ENCODE peak calls at places on chromosomes 6 and 20, in seven cellular contexts. V, P, N, Q, T, C and G are unnamed samples.

GRCh38 chr20:36468149-36469000 is 72.9 kb upstream of the MYL9 start:
- DNase-seq in V (peak; percentile 35), P (no peak), N (no peak), Q (no peak), T (no peak), C (no peak), G (no peak)

GRCh38 chr6:32492351-32492750 is 37.7 kb downstream of the HLA-DRB5 start:
- DNase-seq in V (no peak), P (no peak), N (no peak), Q (no peak), T (no peak), C (no peak), G (no peak)

GRCh38 chr20:49112596-49113274 is 66.6 kb downstream of the CSE1L start:
- DNase-seq in V (no peak), P (no peak), N (no peak), Q (peak; percentile 36), T (no peak), C (no peak), G (no peak)

GRCh38 chr20:23587631-23588030 is 18.1 kb downstream of the CST9 start:
- DNase-seq in V (no peak), P (no peak), N (no peak), Q (no peak), T (no peak), C (no peak), G (no peak)

GRCh38 chr6:12163149-12163548 is 127.0 kb upstream of the EDN1 start:
- DNase-seq in V (no peak), P (no peak), N (no peak), Q (no peak), T (no peak), C (no peak), G (no peak)

GRCh38 chr20:33282991-33283555 is at the start of gene BPIFB1:
- DNase-seq in V (no peak), P (no peak), N (no peak), Q (no peak), T (no peak), C (no peak), G (peak; percentile 49)

GRCh38 chr6:84645563-84646266 is 118.7 kb downstream of the TBX18 start:
- DNase-seq in V (no peak), P (no peak), N (no peak), Q (peak; percentile 87), T (no peak), C (no peak), G (peak; percentile 84)

GRCh38 chr6:18997375-18997826 is 610.3 kb downstream of the RNF144B start:
- DNase-seq in V (peak; percentile 70), P (peak; percentile 76), N (peak; percentile 72), Q (peak; percentile 71), T (peak; percentile 52), C (peak; percentile 78), G (peak; percentile 79)

GRCh38 chr6:107811591-107812218 is 12.4 kb downstream of the SCML4 start:
- DNase-seq in V (peak; percentile 54), P (no peak), N (no peak), Q (peak; percentile 60), T (no peak), C (no peak), G (peak; percentile 5)

GRCh38 chr6:148075352-148075751 is 267.3 kb upstream of the SASH1 start:
- DNase-seq in V (no peak), P (no peak), N (no peak), Q (no peak), T (no peak), C (no peak), G (no peak)

GRCh38 chr20:58991720-58992119 is 10.7 kb downstream of the NELFCD start:
- DNase-seq in V (no peak), P (no peak), N (no peak), Q (no peak), T (no peak), C (no peak), G (no peak)

GRCh38 chr20:10565922-10566897 is 107.6 kb downstream of the JAG1 start:
- DNase-seq in V (peak; percentile 64), P (no peak), N (no peak), Q (no peak), T (no peak), C (no peak), G (peak; percentile 90)

GRCh38 chr6:124490123-124490522 is 472.1 kb upstream of the RNF217 start:
- DNase-seq in V (no peak), P (no peak), N (no peak), Q (no peak), T (no peak), C (no peak), G (no peak)

GRCh38 chr6:36301781-36302180 is 31.9 kb downstream of the PNPLA1 start:
- DNase-seq in V (no peak), P (no peak), N (no peak), Q (peak; percentile 24), T (no peak), C (no peak), G (no peak)

GRCh38 chr6:50826803-50827202 is 8.1 kb downstream of the TFAP2B start:
- DNase-seq in V (no peak), P (peak; percentile 77), N (no peak), Q (no peak), T (no peak), C (no peak), G (no peak)

GRCh38 chr6:96058094-96058493 is 42.3 kb downstream of the FUT9 start:
- DNase-seq in V (no peak), P (peak; percentile 33), N (no peak), Q (no peak), T (no peak), C (no peak), G (no peak)

GRCh38 chr6:146984251-146984924 is 219.8 kb upstream of the STXBP5 start:
- DNase-seq in V (no peak), P (no peak), N (peak; percentile 39), Q (peak; percentile 23), T (no peak), C (no peak), G (no peak)

GRCh38 chr6:105318660-105319059 is 84.2 kb downstream of the PREP start:
- DNase-seq in V (no peak), P (no peak), N (no peak), Q (peak; percentile 87), T (peak; percentile 23), C (no peak), G (peak; percentile 79)

GRCh38 chr6:105900120-105900937 is 185.8 kb upstream of the PRDM1 start:
- DNase-seq in V (no peak), P (no peak), N (no peak), Q (peak; percentile 90), T (no peak), C (no peak), G (no peak)

GRCh38 chr6:166707045-166707444 is 80.0 kb upstream of the RPS6KA2 start:
- DNase-seq in V (peak; percentile 76), P (peak; percentile 77), N (peak; percentile 78), Q (peak; percentile 55), T (no peak), C (no peak), G (peak; percentile 65)

GRCh38 chr6:14716499-14717146 is 529.2 kb upstream of the JARID2 start:
- DNase-seq in V (no peak), P (no peak), N (no peak), Q (no peak), T (no peak), C (no peak), G (no peak)

GRCh38 chr6:40583694-40584093 is 3.5 kb downstream of the LRFN2 start:
- DNase-seq in V (no peak), P (no peak), N (no peak), Q (no peak), T (no peak), C (no peak), G (no peak)

GRCh38 chr6:156167289-156168076 is 609.7 kb upstream of the ARID1B start:
- DNase-seq in V (no peak), P (no peak), N (no peak), Q (no peak), T (no peak), C (no peak), G (no peak)

GRCh38 chr6:107600936-107601335 is 111.0 kb downstream of the SOBP start:
- DNase-seq in V (peak; percentile 57), P (peak; percentile 79), N (peak; percentile 88), Q (peak; percentile 41), T (no peak), C (no peak), G (peak; percentile 80)

GRCh38 chr6:74942130-74942529 is 263.7 kb downstream of the COL12A1 start:
- DNase-seq in V (no peak), P (no peak), N (no peak), Q (peak; percentile 29), T (no peak), C (no peak), G (peak; percentile 32)

DNA sequence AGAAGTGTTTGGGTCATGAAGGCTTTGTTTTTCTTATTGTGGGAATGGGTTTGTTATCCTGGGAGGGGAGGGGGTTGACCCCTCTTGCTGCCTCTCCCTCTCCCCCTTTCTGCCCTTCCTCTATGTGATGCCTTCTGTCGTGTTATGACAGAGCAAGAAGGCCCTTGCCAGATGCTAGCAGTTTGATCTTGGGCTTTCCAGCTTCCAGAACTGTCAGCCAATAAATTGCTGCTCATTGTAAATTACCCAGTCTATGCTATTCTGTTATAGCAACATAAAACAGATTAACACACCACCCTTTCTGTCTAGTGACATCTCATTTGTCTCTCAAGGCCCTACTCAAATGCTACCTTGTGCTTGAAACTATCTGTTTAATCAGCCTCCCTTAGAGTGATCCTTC is 16.5 kb upstream of the MAP3K4 start:
- DNase-seq in V (no peak), P (no peak), N (no peak), Q (peak; percentile 30), T (no peak), C (no peak), G (no peak)
- TF ChIP-seq EZH2 in V (no peak), P (no peak), N (no peak), Q (no peak), T (no peak), C (no peak), G (no peak)

GRCh38 chr20:53984781-53985518 is 85.4 kb downstream of the BCAS1 start:
- DNase-seq in V (no peak), P (no peak), N (no peak), Q (peak; percentile 78), T (no peak), C (no peak), G (no peak)
- TF ChIP-seq EZH2phosphoT487 in V (no peak), P (no peak), N (no peak), Q (no peak), T (no peak), C (no peak), G (no peak)

GRCh38 chr6:118419448-118420394 is 128.4 kb upstream of the PLN start:
- DNase-seq in V (no peak), P (no peak), N (no peak), Q (no peak), T (no peak), C (no peak), G (no peak)
- H2AFZ ChIP-seq in V (no peak overlapping the region), P (no peak overlapping the region), N (no peak overlapping the region), Q (no peak overlapping the region), T (no peak overlapping the region), C (no peak overlapping the region), G (no peak overlapping the region)

DNA sequence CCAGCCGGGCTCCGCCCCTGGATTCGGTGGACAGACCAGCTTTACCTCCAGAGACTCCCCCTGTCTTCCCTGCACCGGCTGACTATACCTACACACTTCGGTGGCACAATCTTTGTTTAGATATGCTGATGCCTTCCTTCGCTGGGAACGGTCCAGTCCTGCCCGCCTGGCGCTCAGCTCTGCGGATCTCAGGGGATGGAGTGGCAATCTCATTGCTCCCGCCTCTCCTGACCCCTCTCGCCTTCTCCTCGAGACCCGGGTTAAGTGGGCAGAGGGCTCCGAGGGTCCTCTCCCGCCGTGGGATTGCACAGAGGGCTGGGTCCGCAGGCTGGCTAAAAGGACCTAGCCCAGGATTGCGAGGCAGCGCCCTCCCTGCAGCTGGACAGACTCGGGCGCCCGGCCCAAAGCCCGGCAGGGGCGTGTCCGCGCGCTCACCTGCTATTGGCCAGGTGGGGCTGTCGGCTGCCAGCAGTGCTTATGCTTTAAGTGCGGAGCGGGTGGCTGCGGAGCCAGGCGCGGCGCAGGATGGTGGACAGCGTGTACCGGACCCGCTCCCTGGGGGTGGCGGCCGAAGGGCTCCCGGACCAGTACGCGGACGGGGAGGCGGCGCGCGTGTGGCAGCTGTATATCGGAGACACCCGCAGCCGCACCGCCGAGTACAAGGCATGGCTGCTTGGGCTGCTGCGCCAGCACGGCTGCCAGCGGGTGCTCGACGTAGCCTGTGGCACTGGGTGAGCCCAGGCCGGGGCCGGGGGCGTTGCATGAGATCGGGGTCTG is at the start of gene GNMT:
- DNase-seq in V (peak; percentile 77), P (peak; percentile 86), N (peak; percentile 92), Q (peak; percentile 55), T (no peak), C (peak; percentile 51), G (peak; percentile 74)
- TF ChIP-seq EZH2 in V (peak; percentile 44), P (peak; percentile 73), N (no peak), Q (no peak), T (no peak), C (no peak), G (no peak)